ENCODE peak calls at places on chromosomes 13 and 19, in seven cellular contexts. W is amygdala; O is hippocampal formation; U is T-cell; S is stimulated activated CD8-positive, alpha-beta memory T cell treated with anti-CD3 and anti-CD28 coated beads, Interleukin-15, amount 100 ng/mL, for 1 hour; J is suprapubic skin; G is NCI-H1048. Z is an unnamed sample.

GRCh38 chr13:30808600-30808999 is 73.3 kb downstream of the ALOX5AP start:
- DNase-seq in W (no peak), O (no peak), U (no peak), S (no peak), J (no peak), G (no peak), Z (no peak)

GRCh38 chr13:20142019-20142926 is 18.6 kb downstream of the GJA3 start:
- DNase-seq in W (no peak), O (no peak), U (no peak), S (no peak), J (no peak), G (no peak), Z (no peak)

GRCh38 chr19:5418676-5419075 is 36.5 kb upstream of the ZNRF4 start:
- DNase-seq in W (no peak), O (no peak), U (no peak), S (no peak), J (no peak), G (no peak), Z (no peak)

GRCh38 chr13:41668130-41668757 is 210.9 kb downstream of the RGCC start:
- DNase-seq in W (peak), O (peak), U (no peak), S (no peak), J (no peak), G (peak), Z (peak)

GRCh38 chr19:4206818-4207484 is 22.4 kb upstream of the EBI3 start:
- DNase-seq in W (no peak), O (no peak), U (no peak), S (no peak), J (no peak), G (no peak), Z (no peak)

GRCh38 chr13:32247887-32248286 is 67.3 kb downstream of the ZAR1L start:
- DNase-seq in W (no peak), O (no peak), U (no peak), S (no peak), J (no peak), G (no peak), Z (no peak)

GRCh38 chr13:111114362-111115050 is 604 bp upstream of the ARHGEF7 start:
- DNase-seq in W (no peak), O (no peak), U (no peak), S (no peak), J (peak), G (no peak), Z (no peak)

GRCh38 chr13:24183741-24184182 is 23.2 kb downstream of the SPATA13 start:
- DNase-seq in W (no peak), O (no peak), U (no peak), S (no peak), J (no peak), G (no peak), Z (no peak)

GRCh38 chr19:7337380-7338194 is 11.2 kb upstream of the ARHGEF18 start:
- DNase-seq in W (no peak), O (no peak), U (no peak), S (no peak), J (peak), G (no peak), Z (no peak)